ENCODE peak calls at places on chromosomes 3 and 15, in four cellular contexts. I is NCI-H2029, A is EH, S is NCI-H524. E is an unnamed sample.

GRCh38 chr15:27619204-27619603 is 479.9 kb downstream of the OCA2 start:
- DNase-seq in I (no peak), A (no peak), S (no peak), E (no peak)

GRCh38 chr3:28172748-28173147 is 68.7 kb upstream of the CMC1 start:
- DNase-seq in S (no peak), I (no peak), A (no peak), E (no peak)

GRCh38 chr3:184655597-184655996 is 56.3 kb downstream of the MAGEF1 start:
- DNase-seq in I (no peak), S (no peak), A (no peak), E (no peak)

GRCh38 chr15:43516801-43517353 is 531 bp upstream of the MAP1A start:
- DNase-seq in A (peak), S (peak), I (no peak), E (no peak)

GRCh38 chr3:187747506-187747905 is 2.2 kb upstream of the BCL6 start:
- DNase-seq in I (no peak), S (no peak), A (no peak), E (no peak)

GRCh38 chr3:71536376-71536965 is 47.1 kb downstream of the FOXP1 start:
- DNase-seq in I (no peak), A (peak), S (no peak), E (no peak)

GRCh38 chr3:159872374-159873109 is 116.1 kb upstream of the IL12A start:
- DNase-seq in A (peak), I (no peak), S (no peak), E (peak)

GRCh38 chr3:152657002-152657400 is 177.9 kb upstream of the P2RY1 start:
- DNase-seq in S (no peak), A (no peak), I (no peak), E (no peak)

GRCh38 chr3:113166357-113166718 is 45.0 kb upstream of the BOC start:
- DNase-seq in I (no peak), A (no peak), S (no peak), E (no peak)

GRCh38 chr3:185341616-185342457 is 21.1 kb upstream of the MAP3K13 start:
- DNase-seq in A (no peak), S (no peak), I (no peak), E (peak)

GRCh38 chr3:171113716-171114115 is 87.2 kb upstream of the SLC2A2 start:
- DNase-seq in I (no peak), A (no peak), S (peak), E (no peak)

GRCh38 chr3:67357610-67358458 is 296.6 kb downstream of the SUCLG2 start:
- DNase-seq in A (peak), I (peak), S (peak), E (peak)

GRCh38 chr3:58537412-58538301 is 667 bp upstream of the ACOX2 start:
- DNase-seq in S (no peak), A (no peak), I (no peak), E (no peak)